ENCODE peak calls at places on chromosome 22, in six cellular contexts. Q is stimulated activated CD8-positive, alpha-beta memory T cell treated with anti-CD3 and anti-CD28 coated beads, Interleukin-12 subunit alpha, Interleukin-12 subunit beta, amount 100 ng/mL, for 1 hour; B is astrocyte of the hippocampus; C is anterior cingulate cortex; Y is NB4; G is smooth muscle cell of the brain vasculature. W is an unnamed sample.

GRCh38 chr22:32904044-32904443 is 102.5 kb downstream of the TIMP3 start:
- DNase-seq in Q (no peak), C (no peak), Y (peak), G (no peak), B (peak), W (no peak)

GRCh38 chr22:48797731-48798130 is 1029.9 kb downstream of the BRD1 start:
- DNase-seq in C (no peak), Y (no peak), G (no peak), Q (no peak), B (no peak), W (no peak)

GRCh38 chr22:30238661-30239420 is 7.7 kb downstream of the LIF start:
- DNase-seq in G (no peak), Y (no peak), Q (no peak), C (no peak), B (peak), W (no peak)

GRCh38 chr22:19942071-19942885 is 660 bp upstream of the TXNRD2 start:
- DNase-seq in G (peak), Y (peak), C (no peak), B (no peak), Q (no peak), W (no peak)

GRCh38 chr22:47160141-47160541 is 397.7 kb downstream of the TBC1D22A start:
- DNase-seq in B (no peak), Y (no peak), G (no peak), C (no peak), Q (no peak), W (no peak)

GRCh38 chr22:19574247-19574646 is 50.0 kb upstream of the CLDN5 start:
- DNase-seq in C (no peak), G (no peak), Q (no peak), B (no peak), Y (peak), W (no peak)

GRCh38 chr22:44755956-44756361 is 3.6 kb downstream of the ARHGAP8 start:
- DNase-seq in Q (no peak), Y (no peak), B (no peak), C (no peak), G (no peak), W (no peak)

GRCh38 chr22:32343929-32344328 is 13.7 kb upstream of the RFPL3 start:
- DNase-seq in Q (no peak), C (no peak), Y (no peak), B (no peak), G (no peak), W (no peak)

GRCh38 chr22:25167834-25168601 is 31.6 kb upstream of the CRYBB3 start:
- DNase-seq in B (no peak), C (no peak), G (no peak), Y (no peak), Q (no peak), W (no peak)

GRCh38 chr22:20436309-20437252 is 1.0 kb downstream of the SCARF2 start:
- DNase-seq in B (peak), Y (no peak), C (no peak), Q (no peak), G (no peak), W (no peak)

GRCh38 chr22:26671317-26672059 is 14.1 kb downstream of the MIAT start:
- DNase-seq in Y (no peak), B (no peak), G (no peak), C (no peak), Q (peak), W (no peak)

GRCh38 chr22:42428025-42428424 is 4.2 kb downstream of the NFAM1 start:
- DNase-seq in Y (no peak), B (no peak), G (no peak), C (no peak), Q (no peak), W (no peak)

GRCh38 chr22:46564084-46564714 is 26.8 kb upstream of the CELSR1 start:
- DNase-seq in Q (no peak), C (no peak), B (no peak), Y (no peak), G (no peak), W (no peak)

GRCh38 chr22:21734540-21735197 is 925 bp downstream of the YPEL1 start:
- DNase-seq in B (no peak), C (no peak), Y (peak), Q (no peak), G (no peak), W (no peak)

GRCh38 chr22:30424471-30425326 is 869 bp upstream of the MTFP1 start:
- DNase-seq in Q (no peak), Y (no peak), C (no peak), B (no peak), G (no peak), W (no peak)

GRCh38 chr22:45537734-45538181 is 35.1 kb downstream of the FBLN1 start:
- DNase-seq in G (peak), C (no peak), B (peak), Y (peak), Q (no peak), W (peak)

GRCh38 chr22:49232319-49233067 is 595.2 kb downstream of the BRD1 start:
- DNase-seq in Q (no peak), G (no peak), B (no peak), C (no peak), Y (no peak), W (no peak)

GRCh38 chr22:39570665-39571064 is at the start of gene CACNA1I:
- DNase-seq in Q (no peak), C (no peak), B (no peak), G (no peak), Y (no peak), W (no peak)

GRCh38 chr22:47564651-47565050 is 802.2 kb downstream of the TBC1D22A start:
- DNase-seq in C (no peak), B (no peak), Q (no peak), Y (no peak), G (no peak), W (no peak)

GRCh38 chr22:41910599-41911291 is 4.1 kb downstream of the SHISA8 start:
- DNase-seq in Y (no peak), G (no peak), Q (no peak), B (peak), C (no peak), W (no peak)

GRCh38 chr22:33247758-33248157 is 189.6 kb upstream of the SYN3 start:
- DNase-seq in G (no peak), Q (no peak), C (no peak), Y (no peak), B (no peak), W (no peak)

GRCh38 chr22:24051568-24051967 is 40.5 kb downstream of the CABIN1 start:
- DNase-seq in C (no peak), Q (no peak), Y (no peak), B (no peak), G (no peak), W (no peak)

GRCh38 chr22:24587948-24588347 is 4.9 kb downstream of the LRRC75B start:
- DNase-seq in Q (no peak), Y (no peak), B (no peak), C (no peak), G (no peak), W (no peak)

W was measured in cerebellum.